ENCODE peak calls at places on chromosomes 12 and 14, in five cellular contexts. N is astrocyte, P is cardiac muscle cell, E is transverse colon, X is fibroblast of mammary gland. K is an unnamed sample.

GRCh38 chr14:75343914-75344313 is 65.3 kb downstream of the FOS start:
- DNase-seq in P (no peak), N (peak), X (peak), E (no peak), K (no peak)

GRCh38 chr12:11023387-11023786 is 967 bp upstream of the TAS2R19 start:
- DNase-seq in P (no peak), X (no peak), E (no peak), N (no peak), K (no peak)

GRCh38 chr14:92988786-92989755 is 66.1 kb downstream of the CHGA start:
- DNase-seq in X (no peak), N (no peak), P (no peak), E (no peak), K (no peak)

GRCh38 chr12:70919597-70920035 is 922 bp downstream of the PTPRR start:
- DNase-seq in X (peak), N (peak), P (peak), E (no peak), K (no peak)

GRCh38 chr14:80390911-80391310 is 179.6 kb upstream of the DIO2 start:
- DNase-seq in E (no peak), P (no peak), X (peak), N (peak), K (no peak)

GRCh38 chr12:82688035-82688501 is 1.4 kb downstream of the TMTC2 start:
- DNase-seq in P (no peak), N (peak), E (no peak), X (peak), K (no peak)

GRCh38 chr14:69845787-69846186 is 33.4 kb upstream of the SMOC1 start:
- DNase-seq in E (no peak), N (no peak), X (no peak), P (no peak), K (no peak)

GRCh38 chr14:30005114-30005698 is 77.6 kb upstream of the PRKD1 start:
- DNase-seq in P (peak), N (peak), X (peak), E (no peak), K (peak)

GRCh38 chr14:68792022-68792829 is 641 bp downstream of the ZFP36L1 start:
- DNase-seq in P (no peak), X (no peak), E (no peak), N (no peak), K (no peak)

GRCh38 chr14:77985235-77985634 is 184.9 kb upstream of the NRXN3 start:
- DNase-seq in P (no peak), N (peak), E (no peak), X (peak), K (no peak)

GRCh38 chr12:123634142-123634561 is 523 bp downstream of the GTF2H3 start:
- DNase-seq in E (no peak), N (no peak), P (no peak), X (no peak), K (no peak)

GRCh38 chr12:7108042-7108927 is 729 bp downstream of the C1RL start:
- DNase-seq in E (peak), N (peak), P (peak), X (peak), K (no peak)

GRCh38 chr12:50201987-50202521 is 34.9 kb upstream of the CERS5 start:
- DNase-seq in N (peak), P (no peak), E (peak), X (peak), K (no peak)

GRCh38 chr12:62865090-62865489 is 69.9 kb downstream of the PPM1H start:
- DNase-seq in N (peak), P (no peak), X (no peak), E (no peak), K (no peak)

GRCh38 chr12:4969405-4969804 is 59.7 kb downstream of the KCNA1 start:
- DNase-seq in P (no peak), X (no peak), N (no peak), E (no peak), K (no peak)

GRCh38 chr12:79402626-79403025 is 288.1 kb downstream of the PAWR start:
- DNase-seq in P (no peak), E (no peak), X (peak), N (peak), K (no peak)

GRCh38 chr12:5377997-5378596 is 53.8 kb upstream of the NTF3 start:
- DNase-seq in N (no peak), P (no peak), E (peak), X (no peak), K (peak)

GRCh38 chr12:27865421-27865820 is 85.4 kb upstream of the MANSC4 start:
- DNase-seq in N (peak), P (no peak), X (peak), E (no peak), K (no peak)

GRCh38 chr12:106766393-106766826 is 8.1 kb upstream of the RIC8B start:
- DNase-seq in N (no peak), X (peak), P (no peak), E (no peak), K (no peak)

GRCh38 chr14:38078393-38078792 is 129.3 kb upstream of the SSTR1 start:
- DNase-seq in N (no peak), P (no peak), X (no peak), E (peak), K (no peak)

GRCh38 chr12:69897744-69898143 is 72.7 kb downstream of the MYRFL start:
- DNase-seq in P (no peak), X (peak), E (no peak), N (peak), K (peak)

GRCh38 chr12:4977104-4977503 is 66.6 kb upstream of the KCNA5 start:
- DNase-seq in X (no peak), P (no peak), N (no peak), E (no peak), K (no peak)

GRCh38 chr12:116354950-116355779 is 77.7 kb upstream of the MED13L start:
- DNase-seq in P (no peak), E (no peak), N (no peak), X (no peak), K (no peak)

GRCh38 chr12:93419388-93420034 is 22.2 kb downstream of the UBE2N start:
- DNase-seq in E (no peak), N (peak), X (peak), P (peak), K (peak)

GRCh38 chr12:62267490-62267889 is 7.3 kb downstream of the USP15 start:
- DNase-seq in N (no peak), X (no peak), E (no peak), P (no peak), K (no peak)

GRCh38 chr12:110861729-110862128 is 14.9 kb downstream of the CCDC63 start:
- DNase-seq in X (no peak), P (no peak), N (no peak), E (no peak), K (no peak)

GRCh38 chr12:2642176-2642892 is 152.4 kb upstream of the FKBP4 start:
- DNase-seq in P (no peak), E (peak), X (no peak), N (no peak), K (no peak)

GRCh38 chr12:124231980-124232653 is 62.8 kb upstream of the RFLNA start:
- DNase-seq in P (no peak), E (peak), X (no peak), N (no peak), K (no peak)

DNA sequence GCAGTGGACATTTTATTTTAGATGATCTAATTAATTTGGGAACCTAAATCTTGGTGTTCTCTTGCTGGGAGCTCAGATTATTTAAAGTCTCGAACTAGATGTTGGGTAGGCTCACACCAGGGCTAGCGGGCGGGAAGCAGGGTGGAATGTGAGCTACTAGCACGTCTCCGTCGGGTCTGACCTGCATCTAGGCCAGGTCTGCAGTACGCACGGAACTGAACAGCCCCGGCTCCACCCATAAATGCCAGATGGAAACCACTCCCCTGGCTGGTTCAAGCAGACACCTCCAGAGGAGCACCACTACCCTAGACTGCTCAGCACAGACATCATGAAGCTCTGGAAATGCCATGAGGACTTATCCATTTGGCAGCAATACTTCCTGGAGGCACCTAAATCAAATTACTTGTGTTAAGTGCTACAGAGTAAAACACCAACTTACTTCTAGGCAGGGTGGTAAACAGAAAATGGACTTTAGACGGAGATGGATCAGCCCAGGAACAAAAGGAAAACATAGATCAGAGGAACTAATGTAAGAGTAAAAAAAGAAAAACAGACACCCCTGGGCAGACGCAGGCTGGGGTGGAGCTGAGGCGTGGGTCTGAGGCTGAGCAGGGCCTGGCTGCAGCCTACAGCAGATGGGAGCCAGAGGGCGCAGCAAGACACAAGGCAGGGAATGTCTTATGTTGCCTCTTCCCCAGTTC is 10.2 kb downstream of the ZNF605 start:
- DNase-seq in E (no peak), P (no peak), N (no peak), X (no peak), K (no peak)
- TF ChIP-seq CTCF in E (no peak), P (no peak), N (no peak), X (no peak), K (no peak)

DNA sequence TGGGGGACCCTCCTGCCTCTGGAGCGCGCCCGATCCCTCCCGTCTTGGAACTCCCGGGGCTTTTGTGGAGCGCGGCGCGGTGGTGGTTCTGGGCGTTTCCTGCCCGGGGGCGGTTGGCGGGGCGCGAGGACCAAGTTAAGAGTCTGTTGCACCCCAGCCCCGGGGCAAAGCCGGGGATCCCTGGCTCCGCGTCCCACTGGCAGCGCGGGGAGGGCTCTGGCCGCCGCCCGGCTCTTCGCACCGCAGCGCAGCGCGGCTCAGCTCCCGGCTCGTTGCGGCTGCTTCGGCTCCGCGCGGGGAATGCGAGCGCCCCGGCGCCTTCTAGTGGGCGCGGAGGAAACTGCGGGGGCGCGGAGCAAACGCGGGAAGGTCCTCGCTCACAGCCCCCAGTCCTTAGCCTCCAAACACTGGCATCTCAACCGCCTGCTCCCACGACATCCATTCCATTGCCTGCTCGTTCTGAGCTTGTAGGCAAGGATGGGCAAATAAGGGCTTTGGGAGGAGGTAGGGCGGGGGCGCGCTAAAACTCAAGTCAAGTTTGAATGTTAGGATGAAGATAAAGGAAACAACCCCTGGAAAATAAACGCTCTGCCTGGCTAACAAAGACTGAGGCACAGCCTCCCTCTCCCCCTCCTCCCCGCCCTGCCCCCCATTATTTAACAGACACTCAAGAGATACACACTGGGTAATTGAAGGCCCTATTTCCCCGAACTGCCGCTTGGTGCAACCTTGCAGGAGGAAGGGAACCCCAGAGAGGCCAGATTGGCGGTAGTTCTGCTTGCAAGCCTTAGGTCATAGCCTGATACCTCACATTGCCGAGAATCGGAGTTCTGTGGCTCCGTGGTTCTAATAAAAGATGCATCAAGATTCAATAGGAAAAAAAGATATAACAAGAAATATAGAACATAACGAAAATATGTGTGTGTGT is at the start of gene B4GALNT1:
- DNase-seq in X (peak), P (peak), N (no peak), E (peak), K (no peak)
- H3K4me3 ChIP-seq in X (peak), P (peak), N (peak), E (peak), K (peak)

DNA sequence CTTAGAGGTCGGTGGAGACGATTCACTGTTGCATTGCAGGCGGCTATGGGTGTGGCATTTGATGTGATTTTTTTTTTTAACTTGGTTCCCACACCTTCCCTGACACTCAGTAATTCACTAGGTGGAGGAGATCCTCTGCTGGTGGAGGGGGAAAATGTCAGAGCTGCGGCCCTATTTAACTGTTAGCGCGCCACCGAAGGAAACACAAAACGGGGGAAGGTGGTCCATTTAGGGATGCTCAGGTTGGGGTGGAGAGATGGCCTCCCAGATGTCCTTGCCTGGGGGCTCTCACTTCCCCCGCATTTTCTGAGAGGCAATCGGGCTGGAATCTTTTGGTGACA is 4.3 kb upstream of the HOXC12 start:
- DNase-seq in E (no peak), X (no peak), N (no peak), P (no peak), K (no peak)
- TF ChIP-seq CTCF in E (no peak), X (no peak), N (no peak), P (no peak), K (no peak)

GRCh38 chr14:104142136-104143041 is 4.0 kb downstream of the KIF26A start:
- DNase-seq in N (no peak), X (no peak), E (no peak), P (no peak), K (no peak)

GRCh38 chr14:104141621-104142091 is 3.3 kb downstream of the KIF26A start:
- DNase-seq in E (no peak), N (no peak), P (no peak), X (no peak), K (no peak)

GRCh38 chr14:104139460-104140212 is 1.2 kb downstream of the KIF26A start:
- DNase-seq in N (no peak), P (no peak), E (no peak), X (no peak), K (no peak)

GRCh38 chr14:104140213-104140462 is 1.8 kb downstream of the KIF26A start:
- DNase-seq in N (no peak), P (no peak), X (no peak), E (no peak), K (no peak)

DNA sequence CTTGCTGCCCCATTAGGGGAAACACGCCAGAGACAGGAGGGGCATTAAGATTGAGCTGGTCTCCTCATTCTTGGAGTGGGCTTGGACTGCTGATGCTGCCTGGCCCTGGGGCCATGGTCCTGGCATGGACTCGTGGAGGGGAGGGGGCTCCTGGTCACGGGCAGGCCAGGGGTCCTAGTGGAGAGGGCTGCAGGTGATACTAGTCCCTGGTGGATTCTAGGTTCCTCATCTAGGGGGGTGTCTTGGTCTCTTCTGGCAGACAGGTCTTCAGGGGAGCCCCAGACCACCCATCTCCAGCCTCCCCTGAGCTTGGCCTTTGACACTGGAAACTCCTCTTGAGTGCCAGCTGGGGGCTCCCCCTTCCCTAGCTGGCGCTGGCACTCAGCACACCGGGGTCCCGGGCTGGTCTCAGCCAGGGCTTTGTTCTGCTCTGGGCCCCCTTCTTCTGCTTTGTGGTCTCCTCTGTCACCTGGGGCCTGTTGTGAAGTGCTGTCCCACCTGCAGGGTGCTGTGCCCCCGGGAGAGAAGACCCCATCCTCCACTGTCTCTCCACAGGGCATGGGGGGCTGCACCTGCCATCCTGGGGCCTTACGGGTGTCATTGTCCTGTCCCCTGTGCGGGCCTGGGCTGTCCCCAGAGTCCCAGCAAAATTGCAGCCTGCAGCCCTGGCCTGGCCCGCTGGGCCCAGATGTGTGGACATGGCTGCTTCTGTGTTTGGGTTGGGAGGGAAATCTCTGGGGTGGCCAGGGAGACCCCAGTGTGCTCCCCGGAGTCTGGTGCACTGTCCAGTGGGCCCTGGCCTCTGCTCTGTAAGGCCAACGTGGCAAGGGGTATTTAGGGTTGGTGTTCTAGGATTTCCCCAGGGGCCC is 2.3 kb downstream of the KIF26A start:
- DNase-seq in E (no peak), P (no peak), N (no peak), X (no peak), K (no peak)
- H3K4me3 ChIP-seq in E (no peak), P (no peak), N (no peak), X (no peak), K (peak)

K was measured in HFF-Myc.